ENCODE peak calls at places on chromosome 3, in eight cellular contexts. Z is dorsolateral prefrontal cortex, Y is prostate gland, K is HepG2, F is colonic mucosa, I is fibroblast of pulmonary artery, D is GM06990, R is GM12878. T is an unnamed sample.

GRCh38 chr3:98972155-98972554 is 70.7 kb upstream of the DCBLD2 start:
- DNase-seq in Y (no peak), F (no peak), K (peak), Z (no peak), R (no peak), I (peak), D (no peak), T (no peak)

GRCh38 chr3:76024640-76025039 is 239.3 kb upstream of the ZNF717 start:
- DNase-seq in F (no peak), Y (no peak), Z (no peak), R (no peak), D (no peak), I (peak), K (peak), T (no peak)

GRCh38 chr3:78972617-78973301 is 795.0 kb downstream of the ROBO1 start:
- DNase-seq in I (no peak), K (peak), R (no peak), F (no peak), Y (no peak), D (no peak), Z (no peak), T (no peak)

GRCh38 chr3:177208746-177209145 is 11.5 kb upstream of the TBL1XR1 start:
- DNase-seq in Y (no peak), K (peak), R (no peak), Z (no peak), F (no peak), I (no peak), D (no peak), T (no peak)

GRCh38 chr3:159928692-159929091 is 59.9 kb upstream of the IL12A start:
- DNase-seq in Y (no peak), F (no peak), Z (no peak), I (peak), D (no peak), K (no peak), R (no peak), T (no peak)

GRCh38 chr3:64554086-64554920 is 133.5 kb downstream of the ADAMTS9 start:
- DNase-seq in R (no peak), F (no peak), D (no peak), Z (no peak), Y (no peak), I (no peak), K (no peak), T (no peak)

GRCh38 chr3:112817782-112818181 is 28.9 kb downstream of the CD200R1L start:
- DNase-seq in D (no peak), R (no peak), Z (no peak), I (no peak), K (no peak), F (no peak), Y (no peak), T (no peak)

GRCh38 chr3:22685598-22685997 is 517.5 kb upstream of the UBE2E2 start:
- DNase-seq in D (no peak), R (no peak), Y (no peak), K (peak), I (no peak), Z (no peak), F (no peak), T (no peak)

GRCh38 chr3:177251756-177252155 is 54.5 kb upstream of the TBL1XR1 start:
- DNase-seq in R (no peak), Z (no peak), Y (no peak), K (no peak), F (no peak), I (no peak), D (no peak), T (no peak)

GRCh38 chr3:38986901-38987300 is 64.8 kb downstream of the SCN11A start:
- DNase-seq in Z (no peak), R (no peak), F (no peak), K (no peak), D (no peak), Y (no peak), I (no peak), T (no peak)

GRCh38 chr3:73070675-73071575 is 9.5 kb downstream of the EBLN2 start:
- DNase-seq in R (no peak), K (peak), D (no peak), Y (no peak), I (peak), Z (no peak), F (no peak), T (no peak)

GRCh38 chr3:179973931-179974361 is 62.8 kb downstream of the PEX5L start:
- DNase-seq in F (no peak), Z (peak), I (no peak), Y (no peak), K (no peak), D (no peak), R (no peak), T (no peak)

GRCh38 chr3:14947105-14947885 is at the start of gene NR2C2:
- DNase-seq in R (no peak), I (peak), Y (peak), K (peak), F (peak), Z (peak), D (peak), T (peak)

GRCh38 chr3:33277193-33277882 is at the start of gene FBXL2:
- DNase-seq in R (no peak), K (peak), Y (peak), Z (peak), I (peak), D (peak), F (peak), T (no peak)

GRCh38 chr3:50472958-50473357 is 30.5 kb downstream of the CACNA2D2 start:
- DNase-seq in R (no peak), Z (no peak), K (no peak), F (no peak), I (no peak), D (no peak), Y (no peak), T (no peak)

GRCh38 chr3:114453296-114453888 is 159.6 kb downstream of the TIGIT start:
- DNase-seq in K (no peak), Z (no peak), I (no peak), F (no peak), D (no peak), R (no peak), Y (no peak), T (no peak)

GRCh38 chr3:138173769-138174420 is 826 bp downstream of the DBR1 start:
- DNase-seq in K (no peak), F (no peak), Y (no peak), Z (no peak), I (no peak), D (no peak), R (no peak), T (no peak)

GRCh38 chr3:40047406-40047805 is 238.0 kb downstream of the MYRIP start:
- DNase-seq in D (no peak), Z (no peak), K (no peak), I (peak), F (no peak), Y (no peak), R (no peak), T (no peak)

GRCh38 chr3:149547954-149548728 is 73.6 kb downstream of the TM4SF4 start:
- DNase-seq in Z (no peak), I (peak), Y (peak), K (peak), F (peak), R (no peak), D (no peak), T (no peak)

GRCh38 chr3:126270145-126270811 is 86.9 kb downstream of the KLF15 start:
- DNase-seq in K (no peak), F (peak), Y (peak), R (no peak), D (no peak), Z (peak), I (peak), T (no peak)

GRCh38 chr3:184249412-184250166 is at the start of gene EEF1AKMT4:
- DNase-seq in K (peak), Y (peak), R (peak), D (peak), Z (peak), I (peak), F (peak), T (peak)

GRCh38 chr3:13709706-13710105 is 160.8 kb downstream of the FBLN2 start:
- DNase-seq in K (no peak), Y (no peak), I (no peak), Z (no peak), D (no peak), F (peak), R (no peak), T (no peak)

GRCh38 chr3:59286791-59287531 is 237.1 kb upstream of the CFAP20DC start:
- DNase-seq in Z (no peak), K (no peak), Y (no peak), I (no peak), D (no peak), R (no peak), F (no peak), T (no peak)

GRCh38 chr3:125406070-125406469 is 30.9 kb upstream of the ZNF148 start:
- DNase-seq in Z (no peak), D (no peak), Y (no peak), F (no peak), I (no peak), R (no peak), K (no peak), T (no peak)

GRCh38 chr3:47799733-47800132 is 3.2 kb upstream of the DHX30 start:
- DNase-seq in K (no peak), Y (no peak), I (no peak), Z (no peak), R (no peak), D (no peak), F (no peak), T (no peak)

DNA sequence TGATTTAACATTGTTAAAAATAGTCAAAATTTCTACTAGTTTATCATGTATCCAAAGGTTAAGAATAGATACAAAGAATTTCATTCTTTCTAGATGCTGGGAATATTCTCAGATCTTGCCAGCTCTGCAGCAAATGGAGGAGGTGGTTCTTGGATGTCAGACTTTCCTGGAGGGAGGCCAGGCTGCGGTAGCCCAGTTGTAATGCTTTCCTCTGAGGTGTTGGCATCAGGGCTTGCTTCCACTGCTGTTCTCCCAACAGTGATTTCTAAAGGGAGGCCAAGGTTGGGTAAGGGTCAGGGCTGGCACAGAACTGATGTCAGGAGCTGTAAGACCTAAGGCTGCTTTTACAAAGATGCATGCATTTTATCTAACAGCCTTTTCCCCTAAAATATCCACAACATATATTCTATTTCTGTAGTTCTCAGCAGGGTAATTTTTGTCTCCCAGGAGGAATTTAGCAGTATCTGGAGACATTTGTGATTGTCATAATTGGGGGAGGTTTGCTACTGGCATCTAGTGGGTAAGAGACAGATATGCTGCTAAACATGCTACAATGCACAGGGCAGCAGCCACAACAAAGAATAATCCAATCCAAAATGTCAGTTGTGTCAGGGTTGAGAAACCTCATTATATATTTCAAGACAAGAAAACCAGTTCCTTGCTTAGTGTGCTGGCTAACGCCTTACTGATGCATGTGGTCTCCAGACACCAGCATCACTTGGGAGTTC is 42.0 kb upstream of the SPTSSB start:
- DNase-seq in K (no peak), Z (peak), D (no peak), I (peak), Y (no peak), F (no peak), R (no peak), T (no peak)
- TF ChIP-seq CTCF in K (no peak), Z (no peak), D (no peak), I (no peak), Y (no peak), F (no peak), R (no peak), T (no peak)

DNA sequence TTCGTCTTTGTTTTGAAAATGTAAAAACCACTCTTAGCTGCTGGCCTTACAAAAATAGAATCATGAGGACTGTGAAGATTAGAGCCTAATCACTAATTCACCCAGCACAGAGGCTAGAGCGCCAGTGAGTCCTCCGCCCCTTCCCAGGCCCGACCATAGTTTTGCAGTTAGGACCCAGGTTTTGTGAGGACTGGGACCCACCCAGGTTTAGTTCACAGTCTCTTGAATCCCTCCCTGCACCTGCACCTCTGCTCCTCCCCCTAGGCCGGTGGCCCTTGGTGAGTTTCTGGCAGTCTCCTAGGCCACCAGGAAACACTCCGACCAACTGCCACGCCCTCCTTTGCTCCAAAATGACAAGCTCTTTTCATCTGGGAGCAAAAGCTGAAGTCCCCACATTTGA is 136.0 kb upstream of the CCDC54 start:
- DNase-seq in F (peak), K (no peak), D (peak), Y (peak), Z (no peak), R (no peak), I (peak), T (no peak)
- TF ChIP-seq CTCF in F (no peak), K (no peak), D (peak), Y (no peak), Z (no peak), R (no peak), I (no peak), T (peak)

DNA sequence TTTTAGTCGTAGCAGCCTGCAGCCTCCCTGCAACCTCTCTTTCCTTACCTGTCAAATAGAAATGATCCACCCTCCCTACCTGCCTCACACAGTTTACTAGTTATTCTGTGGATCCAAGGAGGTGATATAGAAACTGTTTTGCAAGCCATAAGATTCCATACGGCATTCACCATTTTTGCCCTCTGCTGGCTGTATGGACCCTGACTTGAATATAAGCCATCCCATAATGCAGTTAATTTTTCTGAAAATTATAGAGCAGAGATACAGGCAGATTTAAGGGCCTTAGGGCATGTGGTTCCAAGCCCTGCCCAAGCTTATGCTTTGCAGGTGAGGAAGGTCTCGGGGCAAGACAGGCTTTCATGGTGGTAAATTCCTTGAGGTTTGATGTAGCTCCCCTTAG is 63.7 kb downstream of the CPN2 start:
- DNase-seq in I (no peak), D (no peak), R (no peak), F (no peak), K (no peak), Z (peak), Y (no peak), T (no peak)
- TF ChIP-seq CTCF in I (no peak), D (no peak), R (no peak), F (no peak), K (no peak), Z (no peak), Y (no peak), T (no peak)

DNA sequence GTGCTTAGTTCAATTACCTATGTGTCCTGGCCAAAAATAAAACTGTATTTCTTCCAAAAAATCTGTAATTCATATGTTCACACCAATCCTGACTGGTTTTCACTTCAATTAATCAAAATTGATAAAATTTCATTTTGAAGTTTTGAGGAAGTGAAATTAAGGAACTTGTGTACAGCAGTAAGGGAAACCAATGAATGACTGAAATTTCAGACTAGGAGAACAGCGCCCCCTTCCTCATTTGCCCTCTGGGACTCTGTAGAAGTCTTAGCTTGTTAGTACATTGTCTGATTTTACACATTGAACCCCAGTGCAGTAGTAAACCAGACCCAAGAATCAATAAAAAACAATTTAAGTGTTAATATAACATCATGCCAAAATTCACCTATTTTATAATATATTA is 495.3 kb upstream of the AGTR1 start:
- DNase-seq in R (no peak), I (no peak), Z (no peak), D (no peak), Y (no peak), F (no peak), K (no peak), T (no peak)
- TF ChIP-seq CTCF in R (no peak), I (no peak), Z (peak), D (peak), Y (no peak), F (no peak), K (no peak), T (peak)

T was measured in GM12864.